ENCODE peak calls at places on chromosomes 5 and 9, in ten cellular contexts. W is CD4-positive, alpha-beta T cell; A is C1 segment of cervical spinal cord; J is SHP77; L is D341Med; P is activated CD4-positive, CD25-positive, alpha-beta regulatory T cell treated with anti-CD3 and anti-CD28 coated beads, Interleukin-2, amount 50 U/mL, for 72 hours; E is ovary; S is midbrain; Q is RCC 7860; U is GM13977. H is an unnamed sample.

GRCh38 chr9:101326501-101326900 is 58.3 kb downstream of the BAAT start:
- DNase-seq in W (no peak), A (no peak), J (peak; percentile 47), L (no peak), P (no peak), E (no peak), S (no peak), Q (no peak), U (no peak), H (no peak)

GRCh38 chr9:104872959-104873850 is 54.8 kb downstream of the ABCA1 start:
- DNase-seq in W (no peak), A (peak; percentile 31), J (no peak), L (no peak), P (no peak), E (peak; percentile 60), S (peak; percentile 47), Q (peak; percentile 96), U (no peak), H (peak; percentile 21)

GRCh38 chr9:111961011-111961410 is 64.4 kb downstream of the UGCG start:
- DNase-seq in W (no peak), A (no peak), J (peak; percentile 92), L (no peak), P (no peak), E (no peak), S (no peak), Q (peak; percentile 98), U (no peak), H (no peak)

GRCh38 chr9:82331091-82331490 is 342.5 kb downstream of the SPATA31D1 start:
- DNase-seq in W (no peak), A (no peak), J (no peak), L (no peak), P (no peak), E (no peak), S (no peak), Q (no peak), U (no peak), H (no peak)

GRCh38 chr5:130065617-130066016 is 161.4 kb downstream of the CHSY3 start:
- DNase-seq in W (no peak), A (no peak), J (no peak), L (no peak), P (no peak), E (no peak), S (no peak), Q (no peak), U (no peak), H (no peak)

GRCh38 chr5:177428574-177429217 is 2.2 kb downstream of the GRK6 start:
- DNase-seq in W (no peak), A (no peak), J (no peak), L (no peak), P (peak; percentile 37), E (no peak), S (no peak), Q (no peak), U (no peak), H (no peak)

GRCh38 chr9:21434202-21435014 is 5.8 kb upstream of the IFNA1 start:
- DNase-seq in W (no peak), A (peak; percentile 13), J (no peak), L (peak; percentile 41), P (no peak), E (no peak), S (peak; percentile 63), Q (peak; percentile 42), U (peak; percentile 6), H (no peak)

GRCh38 chr5:109604758-109605157 is 85.0 kb upstream of the MAN2A1 start:
- DNase-seq in W (no peak), A (no peak), J (no peak), L (no peak), P (no peak), E (no peak), S (no peak), Q (no peak), U (no peak), H (no peak)

GRCh38 chr9:74497750-74498615 is 848 bp downstream of the RORB start:
- DNase-seq in W (no peak), A (no peak), J (no peak), L (peak; percentile 65), P (no peak), E (no peak), S (peak; percentile 67), Q (no peak), U (peak; percentile 49), H (peak; percentile 14)

GRCh38 chr5:124289641-124290201 is 456.7 kb downstream of the ZNF608 start:
- DNase-seq in W (no peak), A (no peak), J (peak; percentile 60), L (no peak), P (no peak), E (no peak), S (peak; percentile 55), Q (no peak), U (no peak), H (peak; percentile 6)

GRCh38 chr9:2465921-2466460 is 155.6 kb upstream of the VLDLR start:
- DNase-seq in W (no peak), A (no peak), J (peak; percentile 25), L (no peak), P (no peak), E (no peak), S (no peak), Q (peak; percentile 66), U (peak; percentile 46), H (no peak)

GRCh38 chr5:39691993-39692392 is 267.2 kb upstream of the DAB2 start:
- DNase-seq in W (no peak), A (no peak), J (no peak), L (no peak), P (no peak), E (no peak), S (no peak), Q (no peak), U (no peak), H (no peak)

GRCh38 chr5:119324842-119325241 is 31.0 kb upstream of the TNFAIP8 start:
- DNase-seq in W (no peak), A (no peak), J (no peak), L (no peak), P (no peak), E (no peak), S (no peak), Q (no peak), U (no peak), H (no peak)

GRCh38 chr5:160169326-160169725 is 50.1 kb upstream of the PWWP2A start:
- DNase-seq in W (no peak), A (no peak), J (no peak), L (no peak), P (no peak), E (no peak), S (no peak), Q (no peak), U (no peak), H (peak; percentile 41)

GRCh38 chr5:103207653-103208052 is 50.9 kb upstream of the MACIR start:
- DNase-seq in W (no peak), A (no peak), J (no peak), L (no peak), P (no peak), E (no peak), S (no peak), Q (no peak), U (no peak), H (no peak)

H was measured in heart right ventricle.